ENCODE peak calls at places on chromosomes 6 and 20, in eight cellular contexts. O, X, N, W, A, M, I and K are unnamed samples.

GRCh38 chr6:3306848-3307247 is 48.1 kb downstream of the PSMG4 start:
- DNase-seq in X (no peak), I (no peak), N (no peak), O (no peak), M (no peak), A (no peak), W (peak; percentile 50), K (peak; percentile 58)

GRCh38 chr6:6866656-6867390 is 240.9 kb upstream of the RREB1 start:
- DNase-seq in A (no peak), N (no peak), I (no peak), W (no peak), M (no peak), O (no peak), X (no peak), K (no peak)

GRCh38 chr6:147238164-147238563 is 33.9 kb downstream of the STXBP5 start:
- DNase-seq in W (no peak), O (no peak), X (no peak), A (no peak), I (no peak), N (no peak), M (no peak), K (no peak)

GRCh38 chr6:6645266-6645917 is 56.9 kb downstream of the LY86 start:
- DNase-seq in N (no peak), W (no peak), X (no peak), A (no peak), I (peak; percentile 82), O (no peak), M (no peak), K (no peak)

GRCh38 chr6:113909224-113909856 is 52.2 kb downstream of the MARCKS start:
- DNase-seq in M (no peak), W (no peak), O (peak; percentile 32), I (peak; percentile 57), A (no peak), X (peak; percentile 80), N (peak; percentile 29), K (no peak)

GRCh38 chr6:84462697-84463096 is 235.3 kb upstream of the CEP162 start:
- DNase-seq in W (no peak), M (no peak), A (no peak), I (peak; percentile 64), N (no peak), O (no peak), X (no peak), K (no peak)

GRCh38 chr6:70221025-70221714 is 81.7 kb downstream of the COL9A1 start:
- DNase-seq in I (peak; percentile 38), A (no peak), W (no peak), N (no peak), M (no peak), X (peak; percentile 66), O (peak; percentile 28), K (no peak)

GRCh38 chr20:47741669-47742345 is 43.5 kb downstream of the SULF2 start:
- DNase-seq in M (no peak), W (no peak), I (no peak), O (no peak), N (no peak), A (no peak), X (no peak), K (no peak)

GRCh38 chr20:50029697-50030428 is 47.1 kb downstream of the SNAI1 start:
- DNase-seq in A (no peak), N (no peak), M (no peak), W (peak; percentile 76), X (peak; percentile 52), I (peak; percentile 37), O (peak; percentile 58), K (no peak)

GRCh38 chr6:128963561-128963960 is 80.6 kb downstream of the LAMA2 start:
- DNase-seq in X (no peak), A (no peak), O (no peak), N (no peak), I (peak; percentile 18), W (no peak), M (no peak), K (no peak)

GRCh38 chr6:36099872-36100483 is 30.3 kb upstream of the MAPK13 start:
- DNase-seq in I (no peak), X (no peak), W (no peak), M (no peak), N (no peak), A (no peak), O (no peak), K (no peak)

GRCh38 chr6:36871686-36872085 is 2.9 kb downstream of the PPIL1 start:
- DNase-seq in M (no peak), O (no peak), X (no peak), W (no peak), N (no peak), I (no peak), A (no peak), K (no peak)

GRCh38 chr6:100573169-100573568 is 108.4 kb upstream of the SIM1 start:
- DNase-seq in O (peak; percentile 37), M (no peak), A (no peak), X (no peak), I (peak; percentile 49), W (no peak), N (no peak), K (no peak)

GRCh38 chr6:135115411-135116293 is 61.0 kb upstream of the HBS1L start:
- DNase-seq in I (no peak), N (no peak), M (no peak), A (no peak), W (no peak), X (no peak), O (no peak), K (no peak)

GRCh38 chr6:28258877-28259777 is at the start of gene NKAPL:
- DNase-seq in O (no peak), W (peak; percentile 93), I (peak; percentile 29), N (no peak), M (no peak), A (no peak), X (no peak), K (peak; percentile 81)

GRCh38 chr6:166330612-166331011 is 11.7 kb downstream of the SFT2D1 start:
- DNase-seq in W (no peak), I (no peak), A (no peak), M (no peak), O (peak; percentile 60), X (peak; percentile 41), N (no peak), K (no peak)

GRCh38 chr6:134647861-134648260 is 302.0 kb downstream of the ALDH8A1 start:
- DNase-seq in O (no peak), A (no peak), M (no peak), W (no peak), I (no peak), N (no peak), X (no peak), K (no peak)

GRCh38 chr6:111480988-111481830 is 1.8 kb downstream of the REV3L start:
- DNase-seq in M (no peak), W (no peak), X (no peak), I (no peak), A (no peak), N (no peak), O (no peak), K (no peak)

GRCh38 chr6:51908243-51908642 is 179.2 kb downstream of the PKHD1 start:
- DNase-seq in N (no peak), A (no peak), I (no peak), W (no peak), O (no peak), X (no peak), M (no peak), K (no peak)

DNA sequence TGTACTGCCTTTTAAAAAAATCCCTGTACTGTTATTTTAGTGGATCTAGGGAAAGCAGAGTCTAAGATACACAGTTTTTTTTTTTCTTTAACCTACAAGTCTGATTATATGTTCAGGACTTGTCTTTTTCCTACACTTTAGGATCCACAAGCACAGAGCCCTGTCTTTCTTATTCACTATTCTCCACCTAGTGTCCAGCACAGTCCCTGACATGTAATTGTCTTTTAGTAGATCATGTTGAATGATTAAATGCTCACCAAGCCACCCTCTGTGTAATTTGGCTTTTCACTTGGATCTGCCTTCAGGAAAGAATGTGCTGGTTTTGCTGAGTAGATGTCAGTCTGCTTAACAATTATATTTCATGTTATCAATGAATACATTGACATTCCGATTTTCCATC is 35.8 kb upstream of the YWHAB start:
- DNase-seq in M (no peak), I (no peak), N (no peak), A (no peak), X (no peak), W (no peak), O (no peak), K (no peak)
- TF ChIP-seq CTCF in M (no peak), I (no peak), N (no peak), A (peak; percentile 30), X (peak; percentile 18), W (no peak), O (no peak), K (peak; percentile 23)

GRCh38 chr20:41089555-41089954 is 47.8 kb upstream of the PLCG1 start:
- DNase-seq in I (no peak), W (no peak), M (no peak), X (no peak), A (no peak), N (no peak), O (no peak), K (no peak)
- TF ChIP-seq CTCF in I (no peak), W (no peak), M (no peak), X (no peak), A (peak; percentile 18), N (no peak), O (no peak), K (peak; percentile 42)

DNA sequence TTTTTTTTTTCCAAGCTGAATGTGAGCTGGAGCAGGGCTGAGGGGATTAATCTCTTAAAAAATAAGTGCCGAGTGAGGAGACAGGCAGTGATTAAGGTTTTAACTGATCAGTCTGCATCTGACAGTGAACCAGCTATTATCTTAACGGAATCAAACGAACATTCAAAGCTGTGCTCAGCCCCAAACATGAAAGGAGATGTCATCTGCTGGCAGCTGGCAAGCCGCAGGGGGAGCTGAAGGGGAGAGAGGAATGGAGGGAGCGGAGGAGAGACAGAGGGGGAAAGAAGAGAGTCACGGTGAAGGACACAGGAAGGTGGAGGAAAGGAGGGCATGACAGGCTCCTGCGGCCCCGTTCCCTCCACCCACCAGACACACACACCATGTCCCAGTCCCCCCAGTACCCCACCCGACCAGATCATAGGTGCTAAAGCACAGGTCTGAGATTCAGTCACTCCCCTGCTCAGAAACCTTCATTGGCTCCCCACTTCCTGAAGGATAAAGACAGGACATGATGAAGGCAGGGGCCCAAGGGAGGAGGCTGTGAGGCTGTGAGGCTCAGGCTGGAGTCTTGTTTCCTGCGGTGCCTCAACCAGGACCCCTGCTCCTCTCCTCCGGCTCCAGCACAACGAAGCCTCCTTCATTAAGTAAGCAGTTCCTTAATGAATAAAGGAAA is 80.9 kb downstream of the NCR2 start:
- DNase-seq in O (no peak), X (no peak), N (no peak), W (no peak), M (no peak), A (no peak), I (no peak), K (no peak)
- TF ChIP-seq CTCF in O (no peak), X (no peak), N (no peak), W (no peak), M (no peak), A (no peak), I (no peak), K (no peak)

GRCh38 chr6:163118941-163119340 is 295.6 kb upstream of the QKI start:
- DNase-seq in A (no peak), M (no peak), N (no peak), X (no peak), I (no peak), W (no peak), O (no peak), K (no peak)

GRCh38 chr6:163122365-163122764 is 292.2 kb upstream of the QKI start:
- DNase-seq in X (no peak), O (no peak), I (no peak), N (no peak), A (no peak), W (no peak), M (no peak), K (no peak)

GRCh38 chr6:163123098-163123497 is 291.4 kb upstream of the QKI start:
- DNase-seq in I (no peak), W (no peak), A (no peak), O (no peak), X (no peak), N (no peak), M (no peak), K (no peak)

GRCh38 chr6:163120223-163120622 is 294.3 kb upstream of the QKI start:
- DNase-seq in I (no peak), W (no peak), M (no peak), A (no peak), O (no peak), N (no peak), X (no peak), K (no peak)
- TF ChIP-seq CTCF in I (no peak), W (no peak), M (no peak), A (no peak), O (no peak), N (no peak), X (no peak), K (no peak)